ENCODE peak calls at places on chromosomes 12 and 14, in four cellular contexts. C is A549, U is PC-3, I is HL-60. Q is an unnamed sample.
A peak's percentile ranks its signal among the peaks of the same experiment; 100 is the strongest.

GRCh38 chr14:76654573-76654955 is 106.7 kb upstream of the VASH1 start:
- DNase-seq in C (no peak), U (no peak), I (no peak), Q (no peak)

GRCh38 chr14:101505216-101505970 is 55.9 kb upstream of the DIO3 start:
- DNase-seq in C (no peak), U (no peak), I (no peak), Q (no peak)

GRCh38 chr14:46651526-46652144 is at the start of gene RPL10L:
- DNase-seq in C (peak; percentile 23), U (no peak), I (no peak), Q (no peak)

GRCh38 chr12:10718279-10718821 is 4.8 kb downstream of the YBX3 start:
- DNase-seq in C (no peak), U (peak; percentile 44), I (no peak), Q (no peak)

GRCh38 chr12:49533331-49533730 is 5.5 kb upstream of the KCNH3 start:
- DNase-seq in C (no peak), U (no peak), I (no peak), Q (no peak)

GRCh38 chr14:45838597-45838996 is 585.6 kb upstream of the MIS18BP1 start:
- DNase-seq in C (no peak), U (peak; percentile 57), I (no peak), Q (no peak)

GRCh38 chr12:54587315-54587821 is 1.1 kb downstream of the PPP1R1A start:
- DNase-seq in C (peak; percentile 33), U (no peak), I (no peak), Q (no peak)

GRCh38 chr12:123119808-123120207 is 31.1 kb downstream of the PITPNM2 start:
- DNase-seq in C (no peak), U (no peak), I (no peak), Q (peak; percentile 55)

GRCh38 chr12:96302706-96303310 is 97.4 kb downstream of the CDK17 start:
- DNase-seq in C (no peak), U (no peak), I (no peak), Q (no peak)

GRCh38 chr12:88546851-88547250 is 33.4 kb downstream of the KITLG start:
- DNase-seq in C (no peak), U (no peak), I (no peak), Q (no peak)

GRCh38 chr12:14216405-14217294 is 148.8 kb upstream of the ATF7IP start:
- DNase-seq in C (no peak), U (peak; percentile 4), I (no peak), Q (no peak)

GRCh38 chr12:24991209-24992049 is 42.5 kb upstream of the BCAT1 start:
- DNase-seq in C (peak; percentile 72), U (peak; percentile 65), I (peak; percentile 36), Q (no peak)

GRCh38 chr14:53525608-53526007 is 372.5 kb upstream of the DDHD1 start:
- DNase-seq in C (no peak), U (no peak), I (no peak), Q (no peak)

GRCh38 chr14:75134644-75135043 is 7.8 kb upstream of the NEK9 start:
- DNase-seq in C (no peak), U (no peak), I (no peak), Q (no peak)

GRCh38 chr14:63283501-63284248 is 35.1 kb downstream of the GPHB5 start:
- DNase-seq in C (no peak), U (no peak), I (no peak), Q (no peak)

GRCh38 chr12:50062733-50063452 is 5.5 kb downstream of the ASIC1 start:
- DNase-seq in C (no peak), U (no peak), I (no peak), Q (no peak)

GRCh38 chr12:49626169-49626835 is 2.9 kb downstream of the PRPF40B start:
- DNase-seq in C (no peak), U (peak; percentile 11), I (no peak), Q (no peak)

GRCh38 chr14:100825691-100826331 is at the start of gene MEG3:
- DNase-seq in C (peak; percentile 51), U (no peak), I (no peak), Q (no peak)

GRCh38 chr14:34628681-34629135 is 1.2 kb downstream of the SNX6 start:
- DNase-seq in C (peak; percentile 26), U (no peak), I (no peak), Q (no peak)

GRCh38 chr12:73308079-73308478 is 1035.9 kb downstream of the TRHDE start:
- DNase-seq in C (no peak), U (no peak), I (no peak), Q (no peak)

GRCh38 chr14:25011095-25011494 is 38.9 kb downstream of the STXBP6 start:
- DNase-seq in C (no peak), U (no peak), I (no peak), Q (no peak)

GRCh38 chr14:72430457-72430856 is 463.4 kb downstream of the DPF3 start:
- DNase-seq in C (no peak), U (no peak), I (no peak), Q (no peak)

GRCh38 chr12:53098354-53098981 is 1.0 kb downstream of the IGFBP6 start:
- DNase-seq in C (peak; percentile 74), U (peak; percentile 80), I (no peak), Q (no peak)

GRCh38 chr12:89999699-90000505 is 291.3 kb upstream of the ATP2B1 start:
- DNase-seq in C (no peak), U (no peak), I (no peak), Q (no peak)

GRCh38 chr14:36582011-36582873 is at the start of gene NKX2-8:
- DNase-seq in C (peak; percentile 41), U (no peak), I (no peak), Q (no peak)

GRCh38 chr12:95184119-95184518 is 33.1 kb downstream of the FGD6 start:
- DNase-seq in C (peak; percentile 50), U (no peak), I (no peak), Q (no peak)

GRCh38 chr14:72254202-72254939 is 322.1 kb downstream of the RGS6 start:
- DNase-seq in C (no peak), U (no peak), I (no peak), Q (no peak)

GRCh38 chr12:107429006-107429698 is 256.4 kb upstream of the PWP1 start:
- DNase-seq in C (no peak), U (peak; percentile 78), I (no peak), Q (no peak)

GRCh38 chr12:26097046-26097878 is 27.6 kb downstream of the BHLHE41 start:
- DNase-seq in C (peak; percentile 80), U (peak; percentile 93), I (peak; percentile 64), Q (no peak)

GRCh38 chr12:68884251-68884650 is 48.7 kb downstream of the CPM start:
- DNase-seq in C (no peak), U (no peak), I (no peak), Q (no peak)

DNA sequence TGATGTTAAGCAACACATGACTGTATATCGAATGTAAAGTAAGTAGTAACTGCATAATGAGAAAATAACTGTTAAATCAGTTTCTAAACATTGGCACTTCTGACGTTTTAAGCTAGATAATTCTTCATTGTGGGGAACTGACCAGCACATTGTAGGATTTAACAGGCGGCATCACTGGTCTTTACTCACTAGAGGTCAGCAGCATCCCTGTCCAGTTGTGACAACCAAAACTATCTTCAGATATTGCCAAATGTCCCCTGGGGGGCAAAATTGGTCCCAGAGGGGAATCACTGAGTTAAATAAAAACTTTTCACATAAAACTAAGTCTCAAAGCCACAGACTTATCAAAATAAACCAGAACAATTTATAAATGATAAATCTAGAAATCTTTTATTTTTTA is 65.3 kb downstream of the BLTP3B start:
- DNase-seq in C (peak; percentile 21), U (peak; percentile 10), I (no peak), Q (no peak)
- TF ChIP-seq CTCF in C (no peak), U (peak; percentile 48), I (no peak), Q (no peak)

DNA sequence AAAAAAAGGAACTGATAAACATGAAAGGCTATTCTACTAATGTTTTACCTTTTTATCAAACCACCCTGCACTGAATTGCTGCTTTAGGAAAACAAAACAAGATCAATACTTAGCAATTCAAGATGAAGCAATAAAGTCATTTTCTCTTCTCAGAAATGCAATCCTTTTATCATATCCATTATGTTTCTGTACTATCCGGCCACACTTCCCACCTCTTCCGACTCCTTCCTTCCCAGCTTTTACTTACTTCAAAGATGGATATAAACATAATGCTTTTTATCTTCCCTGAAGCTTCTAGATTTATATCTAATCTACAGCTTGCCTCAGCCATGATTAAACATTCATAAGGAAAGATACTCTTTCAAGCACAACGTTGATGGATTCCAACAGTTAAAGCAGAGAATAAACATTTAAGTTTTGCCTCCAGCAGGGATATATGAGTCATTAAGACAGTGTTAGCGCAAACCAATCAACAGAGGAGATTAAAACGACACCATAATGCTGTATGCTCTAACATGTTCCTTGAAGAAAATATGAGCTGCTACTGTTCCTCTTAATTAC is 74.7 kb upstream of the BBS10 start:
- DNase-seq in C (no peak), U (peak; percentile 63), I (no peak), Q (no peak)
- H3K4me3 ChIP-seq in C (no peak overlapping the region), U (peak overlapping the region; percentile 46), I (no peak overlapping the region), Q (no peak overlapping the region)

DNA sequence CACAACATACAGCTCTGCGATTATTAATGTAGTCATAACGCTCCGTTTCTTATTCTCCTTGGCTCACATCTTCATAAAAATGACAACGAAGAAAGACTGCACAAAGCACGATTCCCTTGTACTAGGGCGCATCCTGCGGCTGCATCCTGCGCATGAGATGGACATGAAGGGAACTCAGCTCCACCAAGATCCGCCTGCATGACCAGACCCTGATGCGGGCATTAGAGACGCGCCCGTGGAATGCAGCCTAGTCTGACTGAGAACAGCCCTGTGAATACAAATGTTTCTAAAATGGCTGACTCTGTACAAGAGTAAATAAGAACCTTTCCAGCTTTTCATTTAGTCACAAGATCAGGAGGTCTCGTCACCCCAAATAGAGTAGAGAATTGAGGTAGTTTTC is 422.2 kb downstream of the NOVA1 start:
- DNase-seq in C (no peak), U (no peak), I (no peak), Q (no peak)
- TF ChIP-seq CTCF in C (no peak), U (no peak), I (no peak), Q (no peak)

DNA sequence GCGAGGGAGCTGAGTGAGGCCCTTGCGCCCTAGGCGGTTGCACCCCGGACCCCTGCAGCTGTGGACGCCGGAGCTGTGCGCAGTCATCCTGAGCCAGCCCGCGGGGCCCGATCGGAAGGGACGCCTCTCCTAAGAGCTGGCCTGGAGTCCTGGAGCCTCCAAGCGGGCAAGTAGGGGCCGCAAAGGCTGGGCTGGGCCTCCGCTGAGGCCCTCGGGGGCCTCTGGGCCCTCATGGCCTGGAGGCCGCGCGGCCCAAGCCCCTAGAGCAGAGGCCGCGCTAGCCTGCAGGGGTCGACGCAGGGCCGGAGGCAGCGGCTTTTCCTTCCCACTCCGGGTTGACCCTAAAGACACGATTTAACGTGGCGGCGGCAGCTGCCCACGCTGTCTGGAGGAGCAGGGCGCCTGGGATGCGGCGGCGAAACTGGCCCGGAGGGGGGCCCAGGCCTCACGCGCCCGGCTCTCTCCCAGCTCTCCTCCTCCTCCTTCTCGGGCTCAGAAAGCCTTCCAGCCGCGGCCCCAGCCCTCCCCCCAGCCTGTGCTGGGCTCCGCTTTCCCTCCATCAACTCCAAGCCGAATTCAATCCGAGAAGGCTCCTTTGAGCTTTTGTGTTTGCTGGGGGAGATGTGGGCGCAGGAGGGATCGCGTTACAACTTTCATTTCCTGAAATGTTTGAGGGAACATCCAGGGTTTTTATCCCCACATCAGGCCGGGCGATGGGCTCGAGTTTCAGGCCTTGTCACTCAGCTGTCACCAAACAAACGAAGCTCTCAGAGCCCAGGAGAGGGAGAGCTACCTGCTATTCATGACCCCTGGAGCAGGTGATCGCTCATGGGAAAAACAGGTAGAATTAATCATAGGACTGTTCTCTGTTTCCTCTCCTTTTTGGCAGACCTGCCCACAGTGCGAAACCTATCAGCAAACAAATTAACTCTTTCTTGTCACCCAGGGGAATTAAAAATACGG is 11.5 kb downstream of the SIX1 start:
- DNase-seq in C (no peak), U (peak; percentile 42), I (no peak), Q (no peak)
- H3K4me3 ChIP-seq in C (no peak overlapping the region), U (no peak overlapping the region), I (no peak overlapping the region), Q (no peak overlapping the region)